ENCODE peak calls at places on chromosomes 7 and 10, in four cellular contexts. One of them, this sample, is unnamed.

GRCh38 chr7:155985518-155986427 is 173.5 kb upstream of the SHH start:
- DNase-seq in GM12878: no peak
- DNase-seq in H1: no peak
- DNase-seq in K562: no peak
- DNase-seq in this sample: no peak

GRCh38 chr10:47383254-47384147 is 592 bp downstream of the ZNF488 start:
- DNase-seq in H1: peak
- DNase-seq in K562: no peak
- DNase-seq in GM12878: no peak
- DNase-seq in this sample: no peak

GRCh38 chr7:155681663-155682062 is 37.2 kb downstream of the RBM33 start:
- DNase-seq in H1: no peak
- DNase-seq in K562: no peak
- DNase-seq in GM12878: no peak
- DNase-seq in this sample: no peak

GRCh38 chr10:13615650-13616049 is 28.9 kb downstream of the PRPF18 start:
- DNase-seq in H1: no peak
- DNase-seq in GM12878: no peak
- DNase-seq in K562: no peak
- DNase-seq in this sample: no peak

GRCh38 chr7:30003098-30003497 is 13.5 kb upstream of the SCRN1 start:
- DNase-seq in K562: no peak
- DNase-seq in H1: no peak
- DNase-seq in GM12878: no peak
- DNase-seq in this sample: no peak

GRCh38 chr10:86290933-86291615 is 75.5 kb downstream of the GRID1 start:
- DNase-seq in K562: no peak
- DNase-seq in H1: peak
- DNase-seq in GM12878: no peak
- DNase-seq in this sample: no peak

GRCh38 chr7:99340659-99341058 is 15.0 kb downstream of the ARPC1A start:
- DNase-seq in H1: no peak
- DNase-seq in GM12878: no peak
- DNase-seq in K562: no peak
- DNase-seq in this sample: peak

GRCh38 chr7:18828333-18829100 is 288.9 kb downstream of the TWIST1 start:
- DNase-seq in H1: no peak
- DNase-seq in K562: no peak
- DNase-seq in GM12878: no peak
- DNase-seq in this sample: no peak

GRCh38 chr10:51073461-51074237 is 638 bp upstream of the PRKG1 start:
- DNase-seq in K562: no peak
- DNase-seq in GM12878: no peak
- DNase-seq in H1: peak
- DNase-seq in this sample: peak

GRCh38 chr7:28316489-28316888 is 95.8 kb upstream of the CREB5 start:
- DNase-seq in H1: no peak
- DNase-seq in GM12878: no peak
- DNase-seq in K562: no peak
- DNase-seq in this sample: peak

GRCh38 chr7:137254766-137255165 is 88.8 kb downstream of the PTN start:
- DNase-seq in GM12878: no peak
- DNase-seq in K562: no peak
- DNase-seq in H1: no peak
- DNase-seq in this sample: no peak

GRCh38 chr7:102925962-102926825 is 13.4 kb downstream of the LRRC17 start:
- DNase-seq in GM12878: no peak
- DNase-seq in H1: no peak
- DNase-seq in K562: peak
- DNase-seq in this sample: peak

DNA sequence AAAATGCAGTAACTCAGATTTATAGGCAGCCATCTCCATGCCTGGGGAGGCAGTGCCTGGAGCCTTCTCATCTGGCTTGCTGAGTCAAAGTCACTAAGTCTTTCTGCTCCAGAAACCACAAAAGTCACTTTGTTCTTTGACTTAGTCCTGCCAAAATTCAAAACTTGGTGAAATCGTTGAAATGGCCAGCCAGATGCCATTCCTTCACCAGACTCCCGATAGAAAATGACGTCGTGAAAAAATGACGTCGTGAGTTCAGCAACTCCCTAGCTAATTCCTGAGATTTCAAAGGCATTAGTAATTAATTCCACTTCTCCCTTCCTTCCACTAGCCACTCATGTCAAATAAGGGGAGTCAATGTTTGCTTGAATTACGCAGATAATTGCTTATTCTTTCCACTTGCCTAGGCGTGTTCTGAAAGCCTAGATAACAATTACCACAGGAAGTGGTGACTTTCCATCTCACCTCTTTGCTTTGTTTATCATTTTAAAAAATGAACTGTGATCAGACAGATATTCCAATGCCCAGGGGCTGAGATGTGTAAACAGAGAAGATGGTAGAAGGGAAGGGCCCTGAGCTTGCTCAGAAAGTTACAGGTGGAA is 48.5 kb upstream of the OSBPL3 start:
- DNase-seq in K562: peak
- DNase-seq in H1: no peak
- DNase-seq in GM12878: no peak
- DNase-seq in this sample: peak
- TF ChIP-seq CEBPB in K562: no peak
- TF ChIP-seq CEBPB in H1: no peak
- TF ChIP-seq CEBPB in GM12878: no peak
- TF ChIP-seq CEBPB in this sample: no peak

GRCh38 chr7:38594931-38595330 is 36.2 kb downstream of the AMPH start:
- DNase-seq in K562: no peak
- DNase-seq in GM12878: no peak
- DNase-seq in H1: no peak
- DNase-seq in this sample: no peak

GRCh38 chr7:38600746-38601145 is 30.4 kb downstream of the AMPH start:
- DNase-seq in H1: no peak
- DNase-seq in K562: no peak
- DNase-seq in GM12878: no peak
- DNase-seq in this sample: no peak
- TF ChIP-seq CHD1 in H1: no peak
- TF ChIP-seq CHD1 in K562: no peak
- TF ChIP-seq CHD1 in GM12878: no peak
- TF ChIP-seq CHD1 in this sample: no peak

DNA sequence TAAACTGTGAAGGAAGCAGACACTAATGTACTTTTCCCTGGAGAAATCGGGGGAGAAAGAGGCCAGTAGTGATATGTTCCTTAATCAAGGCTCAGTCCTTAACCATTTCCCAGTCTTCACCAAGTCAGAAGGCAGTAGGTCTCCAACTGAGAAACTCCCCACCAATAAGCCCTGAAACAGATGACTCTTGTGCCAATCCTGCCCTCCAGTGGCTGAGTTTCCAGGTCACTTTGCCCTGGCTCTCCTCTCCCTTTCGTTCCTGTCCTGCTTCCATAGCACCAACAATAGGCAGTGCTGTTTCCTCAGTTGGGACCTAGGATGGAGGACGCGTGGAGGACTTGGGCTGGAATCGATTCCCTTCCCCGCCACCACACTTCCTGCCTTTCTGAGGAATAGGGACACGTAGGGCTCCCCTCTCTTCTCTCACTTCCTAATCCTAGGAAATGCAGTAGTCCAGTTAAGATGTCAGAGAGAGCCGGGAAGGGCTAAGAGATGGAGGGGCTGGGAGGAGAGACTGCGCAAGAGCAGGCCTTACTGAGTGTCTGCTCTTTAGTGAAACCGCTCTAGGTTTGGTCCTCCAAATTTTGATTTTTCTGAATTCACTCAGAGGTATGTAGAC is 23.4 kb downstream of the ATOH7 start:
- DNase-seq in H1: peak
- DNase-seq in K562: peak
- DNase-seq in GM12878: peak
- DNase-seq in this sample: peak
- TF ChIP-seq CEBPB in H1: peak
- TF ChIP-seq CEBPB in K562: no peak
- TF ChIP-seq CEBPB in GM12878: no peak
- TF ChIP-seq CEBPB in this sample: no peak

GRCh38 chr7:107891619-107892366 is 810 bp downstream of the DLD start:
- DNase-seq in H1: no peak
- DNase-seq in GM12878: no peak
- DNase-seq in K562: peak
- DNase-seq in this sample: peak
- TF ChIP-seq CHD1 in H1: no peak
- TF ChIP-seq CHD1 in GM12878: no peak
- TF ChIP-seq CHD1 in K562: no peak
- TF ChIP-seq CHD1 in this sample: no peak

DNA sequence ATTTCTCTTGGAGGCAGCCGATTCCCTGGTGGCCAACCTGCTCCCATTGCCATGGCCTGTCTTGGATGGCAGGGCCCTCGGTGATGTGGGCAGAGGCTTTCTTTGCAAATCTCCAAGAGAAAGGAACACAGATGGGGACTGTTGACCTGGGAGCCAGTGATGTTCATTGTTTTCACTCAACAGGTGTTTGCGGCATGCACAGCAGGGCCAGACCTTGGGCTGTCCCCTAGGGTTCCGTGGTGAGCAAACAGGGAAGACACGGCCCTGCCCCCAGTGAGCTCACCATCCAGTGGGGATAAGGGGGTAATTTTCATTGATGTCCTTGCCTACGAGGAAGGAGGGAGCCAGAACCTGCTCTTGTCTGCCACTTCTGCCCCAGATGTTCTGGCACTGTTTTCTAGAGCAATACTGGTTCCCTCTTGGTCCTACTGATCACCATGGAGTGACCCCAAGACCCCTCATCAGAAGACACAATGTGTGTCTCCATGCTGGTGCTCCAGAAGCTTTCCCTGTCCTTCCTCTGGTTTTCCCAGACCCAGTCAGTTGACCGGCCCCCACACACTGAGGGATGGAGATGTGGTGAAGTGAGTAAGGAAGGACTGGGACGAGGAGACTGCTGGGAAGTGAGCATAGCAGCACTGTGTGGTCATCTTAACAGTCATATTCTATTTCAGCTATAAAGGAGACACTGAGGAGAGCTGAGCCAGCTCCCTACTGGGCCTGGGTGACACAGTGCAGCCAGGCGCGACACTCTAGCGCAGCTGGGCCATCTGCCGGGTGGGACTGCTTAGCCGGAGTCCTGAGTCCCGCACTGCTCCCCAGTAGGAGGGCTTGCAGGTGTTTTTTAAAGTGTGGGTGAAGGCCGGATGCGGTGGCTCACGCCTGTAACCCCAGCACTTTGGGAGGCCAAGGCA is 20.4 kb upstream of the FIGNL1 start:
- DNase-seq in K562: no peak
- DNase-seq in H1: no peak
- DNase-seq in GM12878: no peak
- DNase-seq in this sample: no peak
- TF ChIP-seq CEBPB in K562: no peak
- TF ChIP-seq CEBPB in H1: no peak
- TF ChIP-seq CEBPB in GM12878: no peak
- TF ChIP-seq CEBPB in this sample: no peak

GRCh38 chr7:43671520-43671919 is 57.8 kb downstream of the COA1 start:
- DNase-seq in K562: no peak
- DNase-seq in H1: no peak
- DNase-seq in GM12878: no peak
- DNase-seq in this sample: no peak

GRCh38 chr7:43677864-43678263 is 51.5 kb downstream of the COA1 start:
- DNase-seq in GM12878: no peak
- DNase-seq in K562: no peak
- DNase-seq in H1: no peak
- DNase-seq in this sample: no peak

GRCh38 chr7:43679210-43680068 is 49.9 kb downstream of the COA1 start:
- DNase-seq in GM12878: peak
- DNase-seq in K562: no peak
- DNase-seq in H1: no peak
- DNase-seq in this sample: no peak

GRCh38 chr7:43678315-43678714 is 51.0 kb downstream of the COA1 start:
- DNase-seq in K562: no peak
- DNase-seq in H1: no peak
- DNase-seq in GM12878: no peak
- DNase-seq in this sample: no peak

DNA sequence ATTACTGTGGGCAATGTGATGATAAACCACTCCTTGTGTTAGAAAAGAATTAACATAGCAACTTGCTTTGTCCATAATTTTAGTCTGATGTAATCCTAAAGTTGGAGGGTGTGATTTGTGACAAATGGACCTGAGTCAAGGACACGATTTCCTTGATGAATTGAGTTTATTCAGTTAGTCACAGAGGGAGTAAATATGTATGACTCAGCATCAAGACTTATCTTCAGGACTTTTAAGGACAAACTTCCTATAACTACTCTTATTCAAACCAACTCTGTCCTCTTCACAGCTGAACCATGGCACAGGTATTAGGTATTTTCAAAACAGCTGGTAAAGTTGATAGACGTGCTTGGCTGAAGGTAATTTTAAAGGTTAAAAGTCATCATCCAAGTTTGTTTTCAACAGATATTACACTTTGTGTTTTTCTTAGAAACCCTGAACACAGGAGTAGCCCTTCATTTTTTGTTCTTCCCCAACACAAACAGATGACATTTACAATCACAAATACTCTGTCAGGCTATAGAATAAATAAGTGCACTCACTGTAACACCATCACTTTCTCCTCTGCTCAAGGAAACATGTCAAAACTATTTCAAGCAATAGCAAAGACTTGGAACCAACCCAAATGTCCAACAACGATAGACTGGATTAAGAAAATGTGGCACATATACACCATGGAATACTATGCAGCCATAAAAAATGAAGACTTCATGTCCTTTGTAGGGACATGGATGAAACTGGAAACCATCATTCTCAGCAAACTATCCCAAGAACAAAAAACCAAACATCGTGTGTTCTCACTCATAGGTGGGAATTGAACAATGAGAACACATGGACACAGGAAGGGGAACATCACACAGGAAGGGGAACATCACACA is 54.5 kb downstream of the COA1 start:
- DNase-seq in K562: peak
- DNase-seq in H1: no peak
- DNase-seq in GM12878: no peak
- DNase-seq in this sample: peak
- TF ChIP-seq CHD1 in K562: no peak
- TF ChIP-seq CHD1 in H1: no peak
- TF ChIP-seq CHD1 in GM12878: no peak
- TF ChIP-seq CHD1 in this sample: no peak

DNA sequence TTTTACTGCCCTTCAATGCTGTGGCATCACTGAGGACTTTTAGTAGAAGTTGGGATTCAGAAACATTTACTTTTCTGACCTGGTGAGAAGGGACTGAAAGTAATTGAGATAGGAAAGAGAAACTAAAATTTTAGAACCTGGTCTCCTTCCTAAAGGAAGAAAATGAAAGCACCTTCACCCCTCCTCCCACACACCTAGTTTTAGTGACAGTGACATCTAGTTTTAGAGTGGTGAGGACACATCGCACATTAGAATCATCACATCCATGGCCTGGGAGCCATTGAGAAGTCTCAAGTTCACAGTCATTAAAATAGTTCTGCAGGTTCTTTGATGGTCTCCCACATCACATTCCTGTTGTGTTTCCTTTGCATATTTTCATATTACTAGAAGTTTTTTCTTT is 16.1 kb downstream of the TAS2R41 start:
- DNase-seq in K562: no peak
- DNase-seq in H1: no peak
- DNase-seq in GM12878: no peak
- DNase-seq in this sample: no peak
- TF ChIP-seq CEBPB in K562: no peak
- TF ChIP-seq CEBPB in H1: no peak
- TF ChIP-seq CEBPB in GM12878: no peak
- TF ChIP-seq CEBPB in this sample: no peak